ENCODE peak calls at places on chromosomes 2 and 18, in four cellular contexts. R, K, X and H are unnamed samples.
A peak's percentile ranks its signal among the peaks of the same experiment; 100 is the strongest.

GRCh38 chr2:45860136-45861106 is 208.9 kb downstream of the PRKCE start:
- DNase-seq in R (peak; percentile 38), K (no peak), X (no peak), H (peak; percentile 21)

GRCh38 chr2:234705108-234705507 is 208.2 kb upstream of the ARL4C start:
- DNase-seq in R (peak; percentile 85), K (no peak), X (no peak), H (peak; percentile 73)

GRCh38 chr2:238747557-238747956 is 100.3 kb upstream of the TWIST2 start:
- DNase-seq in R (no peak), K (no peak), X (no peak), H (no peak)

GRCh38 chr18:28075501-28075900 is 101.4 kb downstream of the CDH2 start:
- DNase-seq in R (no peak), K (no peak), X (no peak), H (peak; percentile 91)

GRCh38 chr2:227106845-227107759 is 56.9 kb downstream of the COL4A4 start:
- DNase-seq in R (peak; percentile 71), K (peak; percentile 60), X (peak; percentile 65), H (peak; percentile 80)

GRCh38 chr2:241153616-241154015 is 3.3 kb downstream of the PPP1R7 start:
- DNase-seq in R (peak; percentile 54), K (no peak), X (no peak), H (no peak)

GRCh38 chr2:3396920-3397559 is 17.5 kb downstream of the TRAPPC12 start:
- DNase-seq in R (no peak), K (no peak), X (no peak), H (no peak)

GRCh38 chr18:6482198-6482977 is 67.7 kb upstream of the L3MBTL4 start:
- DNase-seq in R (peak; percentile 67), K (peak; percentile 90), X (peak; percentile 80), H (peak; percentile 90)

GRCh38 chr2:27920148-27920885 is 29.8 kb downstream of the BABAM2 start:
- DNase-seq in R (peak; percentile 49), K (no peak), X (no peak), H (no peak)

GRCh38 chr2:203155406-203155805 is 83.4 kb upstream of the CYP20A1 start:
- DNase-seq in R (no peak), K (peak; percentile 27), X (no peak), H (peak; percentile 5)

GRCh38 chr2:128520787-128521186 is 202.1 kb upstream of the HS6ST1 start:
- DNase-seq in R (no peak), K (no peak), X (no peak), H (no peak)

GRCh38 chr2:66212749-66213148 is 222.2 kb upstream of the MEIS1 start:
- DNase-seq in R (no peak), K (no peak), X (no peak), H (no peak)

GRCh38 chr2:68684197-68684596 is 40.8 kb downstream of the PROKR1 start:
- DNase-seq in R (no peak), K (no peak), X (no peak), H (no peak)

GRCh38 chr2:133497261-133497893 is 70.9 kb downstream of the NCKAP5 start:
- DNase-seq in R (peak; percentile 20), K (peak; percentile 35), X (peak; percentile 43), H (peak; percentile 91)

GRCh38 chr2:460861-461260 is 173.0 kb upstream of the ALKAL2 start:
- DNase-seq in R (no peak), K (peak; percentile 1), X (no peak), H (no peak)

GRCh38 chr18:51064256-51064655 is 34.2 kb downstream of the SMAD4 start:
- DNase-seq in R (no peak), K (no peak), X (no peak), H (no peak)

GRCh38 chr2:66198873-66199272 is 236.1 kb upstream of the MEIS1 start:
- DNase-seq in R (no peak), K (no peak), X (no peak), H (no peak)

GRCh38 chr2:88694015-88694414 is 2.5 kb downstream of the RPIA start:
- DNase-seq in R (no peak), K (no peak), X (no peak), H (no peak)

GRCh38 chr18:39841133-39842041 is 2113.6 kb upstream of the PIK3C3 start:
- DNase-seq in R (peak; percentile 50), K (peak; percentile 79), X (peak; percentile 73), H (peak; percentile 88)

GRCh38 chr2:38997784-38998183 is 108.1 kb downstream of the ARHGEF33 start:
- DNase-seq in R (peak; percentile 98), K (no peak), X (no peak), H (no peak)

GRCh38 chr2:19786408-19787058 is 115.2 kb downstream of the TTC32 start:
- DNase-seq in R (peak; percentile 86), K (no peak), X (no peak), H (peak; percentile 60)

GRCh38 chr18:22698711-22699110 is 234.4 kb upstream of the RBBP8 start:
- DNase-seq in R (no peak), K (no peak), X (no peak), H (no peak)
- H3K56ac ChIP-seq in R (no peak overlapping the region), K (no peak overlapping the region), X (no peak overlapping the region), H (no peak overlapping the region)

GRCh38 chr2:44649426-44649825 is 287.7 kb downstream of the CAMKMT start:
- DNase-seq in R (no peak), K (no peak), X (no peak), H (no peak)

GRCh38 chr2:44642123-44642857 is 280.5 kb downstream of the CAMKMT start:
- DNase-seq in R (no peak), K (no peak), X (no peak), H (no peak)

GRCh38 chr2:44645931-44646330 is 284.2 kb downstream of the CAMKMT start:
- DNase-seq in R (no peak), K (no peak), X (no peak), H (no peak)
- H3K23ac ChIP-seq in R (no peak overlapping the region), K (no peak overlapping the region), X (no peak overlapping the region), H (no peak overlapping the region)

GRCh38 chr2:57314682-57315081 is 731.9 kb upstream of the VRK2 start:
- DNase-seq in R (no peak), K (no peak), X (no peak), H (no peak)

DNA sequence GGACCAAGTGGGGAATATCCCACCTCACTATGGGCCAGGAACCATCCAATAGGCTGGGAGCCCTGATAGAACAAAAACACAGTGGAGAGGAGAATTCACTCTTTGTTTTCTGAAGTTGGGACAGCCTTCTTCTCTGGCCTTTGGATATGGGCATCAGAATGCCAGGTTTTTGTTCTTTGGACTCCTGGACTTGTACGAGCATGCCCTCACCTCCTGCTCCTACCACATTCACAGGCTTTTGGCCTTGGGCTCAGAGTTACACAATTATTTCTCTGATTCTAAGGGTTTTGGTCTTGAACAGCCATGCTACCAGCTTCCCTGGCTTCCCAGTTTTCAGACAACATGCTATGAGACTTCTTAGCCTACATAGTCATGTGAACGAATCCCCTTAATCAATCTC is 732.9 kb upstream of the VRK2 start:
- DNase-seq in R (no peak), K (no peak), X (no peak), H (no peak)
- H3K4me1 ChIP-seq in R (no peaks in the 10 kb centered on the region), K (no peaks in the 10 kb centered on the region), X (no peaks in the 10 kb centered on the region), H (no peaks in the 10 kb centered on the region)

DNA sequence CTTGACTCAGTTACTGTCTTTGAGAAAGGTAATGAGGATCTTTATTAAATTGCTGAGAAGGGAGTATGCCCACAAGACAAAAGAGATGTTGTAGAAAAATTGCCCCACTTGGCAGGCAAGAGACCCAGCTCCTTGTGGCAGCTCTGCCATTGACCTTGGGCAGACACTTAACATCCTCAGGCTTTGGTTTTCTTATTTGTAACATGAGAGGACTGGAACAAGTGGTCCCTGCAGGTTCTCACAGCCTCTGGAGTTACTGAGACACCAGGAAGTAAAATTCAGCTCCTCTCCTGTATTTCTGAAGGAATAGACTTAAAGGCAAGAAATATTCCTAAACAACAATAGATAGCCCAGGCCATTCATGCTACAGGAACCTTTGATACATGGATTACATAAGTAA is 333.0 kb downstream of the PAX3 start:
- DNase-seq in R (no peak), K (no peak), X (no peak), H (no peak)
- H3K56ac ChIP-seq in R (no peak overlapping the region), K (no peak overlapping the region), X (no peak overlapping the region), H (no peak overlapping the region)

GRCh38 chr18:2410688-2411087 is 160.6 kb downstream of the METTL4 start:
- DNase-seq in R (no peak), K (no peak), X (no peak), H (peak; percentile 59)
- H3K23ac ChIP-seq in R (no peak overlapping the region), K (no peak overlapping the region), X (no peak overlapping the region), H (no peak overlapping the region)